ENCODE peak calls at places on chromosomes 6 and 20, in four cellular contexts. R is tibial artery, M is right lobe of liver, D is ovary. E is an unnamed sample.

GRCh38 chr6:35425284-35425683 is 26.9 kb upstream of the FANCE start:
- DNase-seq in R (no peak), M (no peak), D (no peak), E (no peak)

GRCh38 chr6:56448056-56448455 is 194.6 kb downstream of the DST start:
- DNase-seq in R (no peak), M (no peak), D (no peak), E (no peak)

GRCh38 chr6:79225718-79226117 is 8.8 kb downstream of the HMGN3 start:
- DNase-seq in R (no peak), M (no peak), D (no peak), E (no peak)

GRCh38 chr6:20534906-20535305 is 649 bp downstream of the CDKAL1 start:
- DNase-seq in R (no peak), M (no peak), D (no peak), E (no peak)

GRCh38 chr6:157570752-157571151 is 189.8 kb downstream of the ZDHHC14 start:
- DNase-seq in R (no peak), M (no peak), D (no peak), E (no peak)

GRCh38 chr6:100300221-100300736 is 164.4 kb downstream of the SIM1 start:
- DNase-seq in R (no peak), M (no peak), D (no peak), E (no peak)

GRCh38 chr6:112014483-112014882 is 39.4 kb upstream of the CCN6 start:
- DNase-seq in R (no peak), M (no peak), D (no peak), E (no peak)

GRCh38 chr6:129597023-129597713 is 112.8 kb downstream of the ARHGAP18 start:
- DNase-seq in R (no peak), M (peak; percentile 68), D (no peak), E (no peak)

GRCh38 chr6:56691201-56691595 is 48.5 kb upstream of the DST start:
- DNase-seq in R (no peak), M (no peak), D (no peak), E (no peak)

GRCh38 chr6:131548441-131548840 is 24.6 kb upstream of the ARG1 start:
- DNase-seq in R (no peak), M (no peak), D (no peak), E (no peak)

GRCh38 chr20:19993937-19994667 is 23.1 kb upstream of the NAA20 start:
- DNase-seq in R (no peak), M (no peak), D (no peak), E (no peak)

GRCh38 chr6:33199687-33200233 is 705 bp downstream of the RXRB start:
- DNase-seq in R (no peak), M (peak; percentile 92), D (no peak), E (no peak)

GRCh38 chr20:51513545-51513944 is 29.0 kb downstream of the NFATC2 start:
- DNase-seq in R (no peak), M (no peak), D (no peak), E (no peak)

GRCh38 chr6:87799651-87800050 is 97.6 kb upstream of the AKIRIN2 start:
- DNase-seq in R (no peak), M (no peak), D (no peak), E (no peak)

GRCh38 chr6:70312165-70312564 is 9.3 kb upstream of the COL9A1 start:
- DNase-seq in R (no peak), M (no peak), D (no peak), E (no peak)

GRCh38 chr20:63972312-63973159 is 2.8 kb upstream of the ZNF512B start:
- DNase-seq in R (no peak), M (peak; percentile 54), D (peak; percentile 35), E (no peak)

GRCh38 chr20:63970714-63971431 is 1.1 kb upstream of the ZNF512B start:
- DNase-seq in R (no peak), M (no peak), D (no peak), E (no peak)

GRCh38 chr20:63973636-63974401 is 4.1 kb upstream of the ZNF512B start:
- DNase-seq in R (peak; percentile 90), M (peak; percentile 91), D (peak; percentile 91), E (peak; percentile 98)

GRCh38 chr20:63974402-63975200 is 4.8 kb downstream of the SAMD10 start:
- DNase-seq in R (no peak), M (peak; percentile 78), D (peak; percentile 44), E (peak; percentile 51)

DNA sequence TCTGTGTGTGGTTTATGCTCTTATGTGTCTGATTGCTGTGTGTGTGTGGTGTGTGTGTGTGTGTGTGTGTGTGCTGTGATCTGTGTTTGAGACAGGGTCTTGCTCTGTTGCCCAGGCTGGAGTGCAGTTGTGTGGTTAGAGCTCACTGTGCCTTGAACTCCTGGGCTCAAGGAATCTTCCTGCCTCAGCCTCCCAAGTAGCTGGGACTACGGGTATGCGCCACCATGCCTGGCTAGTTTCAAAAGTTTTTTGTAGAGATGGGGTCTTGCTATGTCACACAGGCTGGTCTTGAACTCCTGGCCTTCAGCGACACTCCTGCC is 3.4 kb upstream of the ZNF512B start:
- DNase-seq in R (no peak), M (no peak), D (no peak), E (no peak)
- H3K4me3 ChIP-seq in R (no peak overlapping the region), M (no peak overlapping the region), D (no peak overlapping the region), E (no peak overlapping the region)

GRCh38 chr6:144383336-144383735 is 98.2 kb downstream of the UTRN start:
- DNase-seq in R (no peak), M (no peak), D (no peak), E (no peak)

GRCh38 chr6:144377586-144377985 is 92.5 kb downstream of the UTRN start:
- DNase-seq in R (no peak), M (no peak), D (no peak), E (no peak)

GRCh38 chr6:144384427-144384826 is 99.3 kb downstream of the UTRN start:
- DNase-seq in R (no peak), M (no peak), D (no peak), E (no peak)

GRCh38 chr6:144378437-144378836 is 93.3 kb downstream of the UTRN start:
- DNase-seq in R (no peak), M (no peak), D (no peak), E (no peak)

GRCh38 chr6:144379356-144379755 is 94.2 kb downstream of the UTRN start:
- DNase-seq in R (no peak), M (no peak), D (no peak), E (no peak)
- H3K4me1 ChIP-seq in R (peaks cover 75% of the 10 kb centered on the region), M (no peaks in the 10 kb centered on the region), D (peaks cover 6% of the 10 kb centered on the region), E (no peaks in the 10 kb centered on the region)

DNA sequence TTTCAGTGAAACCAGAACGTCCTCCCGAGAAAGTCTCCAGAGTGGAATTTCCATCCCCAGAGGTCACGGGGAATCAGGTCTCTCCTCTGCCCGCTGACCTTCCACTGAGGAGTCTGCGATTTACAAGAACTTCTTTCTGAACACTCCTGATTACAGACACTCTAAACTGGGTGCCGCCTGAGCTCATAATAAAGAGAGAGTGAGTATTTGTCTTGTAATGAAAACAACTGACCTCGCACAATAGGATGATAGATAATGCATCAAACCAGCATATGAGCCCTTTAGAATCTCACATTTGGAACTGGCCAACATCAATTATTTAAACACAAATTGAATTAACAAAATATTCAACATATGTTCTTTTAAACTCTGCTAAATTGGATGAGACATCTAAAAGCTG is 47.5 kb downstream of the DLL1 start:
- DNase-seq in R (no peak), M (no peak), D (no peak), E (no peak)
- H3K4me3 ChIP-seq in R (no peak overlapping the region), M (no peak overlapping the region), D (no peak overlapping the region), E (no peak overlapping the region)

DNA sequence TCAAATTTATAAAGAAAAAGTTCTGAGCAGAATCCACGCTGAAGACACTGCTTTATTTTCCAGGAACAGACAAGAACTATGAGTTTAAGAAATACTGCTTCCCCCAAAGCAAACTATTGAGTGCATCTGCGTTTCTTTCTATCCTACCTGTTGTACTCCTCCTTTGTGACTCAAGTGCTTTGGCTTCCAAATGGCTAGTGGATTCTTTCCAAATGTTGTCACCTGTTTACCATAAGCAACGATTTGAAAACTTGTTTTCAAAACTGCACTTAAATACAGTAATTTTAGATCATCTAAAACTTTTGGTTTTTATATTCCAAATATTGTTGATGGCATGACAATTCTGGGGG is 9.5 kb downstream of the PXDC1 start:
- DNase-seq in R (no peak), M (no peak), D (no peak), E (no peak)
- H3K4me1 ChIP-seq in R (peaks cover 99% of the 10 kb centered on the region), M (peaks cover 61% of the 10 kb centered on the region), D (peaks cover 4% of the 10 kb centered on the region), E (peaks cover 59% of the 10 kb centered on the region)

DNA sequence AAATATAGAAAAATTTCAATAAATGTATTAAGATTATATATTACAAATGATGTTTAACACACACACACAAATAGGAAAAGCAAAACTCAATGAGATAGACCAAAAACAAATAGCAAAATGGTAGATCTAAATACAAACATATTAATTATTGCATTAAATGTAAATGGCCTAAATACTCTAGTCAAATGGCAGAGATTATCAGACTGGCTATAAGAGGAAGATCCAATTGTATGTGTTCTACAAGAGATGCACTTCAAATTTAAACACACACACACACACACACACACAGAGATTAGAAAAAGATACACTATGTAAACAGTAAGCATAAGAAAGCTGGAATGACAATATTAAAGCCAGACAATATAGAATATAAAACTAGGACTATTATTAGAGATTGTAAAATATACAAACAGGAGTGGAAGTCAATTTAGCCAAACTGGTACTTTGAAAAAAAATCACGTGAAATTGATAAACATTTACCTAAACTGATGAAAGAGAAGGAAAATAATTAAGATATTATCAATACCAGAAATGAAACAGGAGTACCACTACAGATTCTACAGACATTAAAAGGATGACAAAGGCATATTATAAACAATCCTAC is 150.5 kb downstream of the TBXT start:
- DNase-seq in R (no peak), M (no peak), D (no peak), E (no peak)
- H3K4me3 ChIP-seq in R (no peak overlapping the region), M (no peak overlapping the region), D (no peak overlapping the region), E (no peak overlapping the region)

GRCh38 chr20:40932436-40932835 is 96.2 kb upstream of the TOP1 start:
- DNase-seq in R (no peak), M (no peak), D (no peak), E (no peak)

GRCh38 chr20:40933758-40934157 is 94.9 kb upstream of the TOP1 start:
- DNase-seq in R (no peak), M (no peak), D (no peak), E (no peak)

GRCh38 chr20:40925829-40926228 is 102.8 kb upstream of the TOP1 start:
- DNase-seq in R (no peak), M (no peak), D (no peak), E (no peak)

GRCh38 chr20:40930561-40930960 is 98.1 kb upstream of the TOP1 start:
- DNase-seq in R (no peak), M (no peak), D (no peak), E (no peak)

DNA sequence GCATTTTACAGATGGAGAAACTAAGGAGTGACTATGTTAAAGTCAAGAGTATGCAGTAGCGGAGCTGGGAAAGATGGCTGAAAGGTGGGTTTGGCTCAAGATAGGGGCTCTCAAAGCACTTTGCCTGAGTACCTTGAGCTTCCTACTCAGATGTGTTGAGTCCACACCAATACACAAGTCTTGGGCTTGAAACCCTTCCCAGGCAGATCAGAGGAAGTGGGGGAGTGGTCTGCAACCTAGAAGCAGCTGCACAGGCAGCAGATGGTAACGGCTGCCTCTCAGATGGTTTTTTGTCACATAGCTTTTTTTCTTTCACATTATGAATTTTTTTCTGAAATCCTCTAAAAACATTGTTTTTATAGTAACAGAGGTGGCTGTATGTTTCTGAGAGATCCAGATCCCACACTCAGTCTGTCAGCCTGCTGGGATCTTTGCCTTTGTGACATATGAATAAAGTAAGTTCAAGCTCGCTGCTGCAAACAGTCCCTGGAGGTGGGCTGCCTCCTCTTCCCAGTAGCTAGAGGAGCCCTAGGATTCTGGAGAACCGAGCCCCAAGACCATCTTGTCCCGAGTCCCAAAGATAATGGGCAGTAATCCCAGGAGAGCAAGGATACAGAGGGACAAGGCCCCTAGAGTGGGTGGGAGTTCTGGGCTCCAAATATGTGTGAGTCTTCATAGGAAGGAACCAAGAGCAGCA is 97.1 kb upstream of the TOP1 start:
- DNase-seq in R (no peak), M (no peak), D (no peak), E (no peak)
- H3K4me1 ChIP-seq in R (no peaks in the 10 kb centered on the region), M (no peaks in the 10 kb centered on the region), D (no peaks in the 10 kb centered on the region), E (no peaks in the 10 kb centered on the region)